ENCODE peak calls at places on chromosomes 7 and 10, in nine cellular contexts. One of them, this sample, is unnamed.

GRCh38 chr7:133253522-133253882 is 624 bp downstream of the EXOC4 start:
- DNase-seq in cardiac fibroblast: no peak
- DNase-seq in psoas muscle: no peak
- DNase-seq in epithelial cell of esophagus: no peak
- DNase-seq in PC-3: no peak
- DNase-seq in HFF-Myc: no peak
- DNase-seq in GM12864: no peak
- DNase-seq in GM23338: no peak
- DNase-seq in brain microvascular endothelial cell: no peak
- DNase-seq in this sample: peak

GRCh38 chr10:87092861-87093460 is 1.7 kb downstream of the GLUD1 start:
- DNase-seq in cardiac fibroblast: peak
- DNase-seq in epithelial cell of esophagus: peak
- DNase-seq in psoas muscle: no peak
- DNase-seq in brain microvascular endothelial cell: peak
- DNase-seq in PC-3: peak
- DNase-seq in HFF-Myc: no peak
- DNase-seq in GM23338: peak
- DNase-seq in GM12864: no peak
- DNase-seq in this sample: peak

GRCh38 chr10:8221481-8221880 is 167.0 kb downstream of the GATA3 start:
- DNase-seq in epithelial cell of esophagus: no peak
- DNase-seq in HFF-Myc: no peak
- DNase-seq in psoas muscle: no peak
- DNase-seq in cardiac fibroblast: no peak
- DNase-seq in GM23338: no peak
- DNase-seq in brain microvascular endothelial cell: no peak
- DNase-seq in GM12864: no peak
- DNase-seq in PC-3: no peak
- DNase-seq in this sample: no peak

GRCh38 chr7:20152511-20152910 is 64.7 kb downstream of the MACC1 start:
- DNase-seq in psoas muscle: no peak
- DNase-seq in cardiac fibroblast: no peak
- DNase-seq in GM23338: no peak
- DNase-seq in epithelial cell of esophagus: peak
- DNase-seq in GM12864: no peak
- DNase-seq in HFF-Myc: peak
- DNase-seq in brain microvascular endothelial cell: no peak
- DNase-seq in PC-3: peak
- DNase-seq in this sample: peak

GRCh38 chr7:152395115-152395514 is 40.7 kb downstream of the KMT2C start:
- DNase-seq in epithelial cell of esophagus: no peak
- DNase-seq in cardiac fibroblast: peak
- DNase-seq in GM12864: no peak
- DNase-seq in brain microvascular endothelial cell: peak
- DNase-seq in psoas muscle: no peak
- DNase-seq in GM23338: no peak
- DNase-seq in HFF-Myc: no peak
- DNase-seq in PC-3: no peak
- DNase-seq in this sample: peak

GRCh38 chr10:62778125-62778524 is 26.4 kb upstream of the ADO start:
- DNase-seq in PC-3: no peak
- DNase-seq in GM12864: no peak
- DNase-seq in GM23338: no peak
- DNase-seq in HFF-Myc: no peak
- DNase-seq in psoas muscle: no peak
- DNase-seq in epithelial cell of esophagus: no peak
- DNase-seq in brain microvascular endothelial cell: no peak
- DNase-seq in cardiac fibroblast: no peak
- DNase-seq in this sample: no peak

GRCh38 chr7:34198089-34198686 is 292.8 kb downstream of the BMPER start:
- DNase-seq in HFF-Myc: no peak
- DNase-seq in PC-3: no peak
- DNase-seq in GM12864: no peak
- DNase-seq in epithelial cell of esophagus: peak
- DNase-seq in psoas muscle: no peak
- DNase-seq in cardiac fibroblast: no peak
- DNase-seq in brain microvascular endothelial cell: no peak
- DNase-seq in GM23338: no peak
- DNase-seq in this sample: no peak

GRCh38 chr10:89088901-89089300 is 98.3 kb downstream of the FAS start:
- DNase-seq in HFF-Myc: no peak
- DNase-seq in brain microvascular endothelial cell: no peak
- DNase-seq in GM23338: no peak
- DNase-seq in PC-3: no peak
- DNase-seq in psoas muscle: no peak
- DNase-seq in epithelial cell of esophagus: no peak
- DNase-seq in cardiac fibroblast: no peak
- DNase-seq in GM12864: no peak
- DNase-seq in this sample: no peak

GRCh38 chr10:128996092-128996491 is 470.9 kb upstream of the MGMT start:
- DNase-seq in GM23338: no peak
- DNase-seq in PC-3: no peak
- DNase-seq in cardiac fibroblast: no peak
- DNase-seq in psoas muscle: no peak
- DNase-seq in epithelial cell of esophagus: no peak
- DNase-seq in brain microvascular endothelial cell: no peak
- DNase-seq in HFF-Myc: no peak
- DNase-seq in GM12864: no peak
- DNase-seq in this sample: no peak

GRCh38 chr10:61626209-61626608 is 36.5 kb upstream of the CABCOCO1 start:
- DNase-seq in PC-3: no peak
- DNase-seq in cardiac fibroblast: no peak
- DNase-seq in GM12864: no peak
- DNase-seq in brain microvascular endothelial cell: no peak
- DNase-seq in psoas muscle: no peak
- DNase-seq in HFF-Myc: no peak
- DNase-seq in GM23338: no peak
- DNase-seq in epithelial cell of esophagus: no peak
- DNase-seq in this sample: no peak

GRCh38 chr10:61628875-61629513 is 33.7 kb upstream of the CABCOCO1 start:
- DNase-seq in PC-3: peak
- DNase-seq in cardiac fibroblast: peak
- DNase-seq in GM12864: no peak
- DNase-seq in epithelial cell of esophagus: peak
- DNase-seq in psoas muscle: no peak
- DNase-seq in HFF-Myc: peak
- DNase-seq in GM23338: peak
- DNase-seq in brain microvascular endothelial cell: peak
- DNase-seq in this sample: peak

GRCh38 chr10:61629594-61629993 is 33.1 kb upstream of the CABCOCO1 start:
- DNase-seq in cardiac fibroblast: no peak
- DNase-seq in PC-3: no peak
- DNase-seq in GM23338: peak
- DNase-seq in epithelial cell of esophagus: no peak
- DNase-seq in brain microvascular endothelial cell: no peak
- DNase-seq in HFF-Myc: no peak
- DNase-seq in psoas muscle: no peak
- DNase-seq in GM12864: no peak
- DNase-seq in this sample: no peak

GRCh38 chr10:61627266-61627665 is 35.5 kb upstream of the CABCOCO1 start:
- DNase-seq in brain microvascular endothelial cell: no peak
- DNase-seq in HFF-Myc: no peak
- DNase-seq in epithelial cell of esophagus: no peak
- DNase-seq in psoas muscle: no peak
- DNase-seq in PC-3: no peak
- DNase-seq in GM12864: no peak
- DNase-seq in cardiac fibroblast: no peak
- DNase-seq in GM23338: no peak
- DNase-seq in this sample: no peak

DNA sequence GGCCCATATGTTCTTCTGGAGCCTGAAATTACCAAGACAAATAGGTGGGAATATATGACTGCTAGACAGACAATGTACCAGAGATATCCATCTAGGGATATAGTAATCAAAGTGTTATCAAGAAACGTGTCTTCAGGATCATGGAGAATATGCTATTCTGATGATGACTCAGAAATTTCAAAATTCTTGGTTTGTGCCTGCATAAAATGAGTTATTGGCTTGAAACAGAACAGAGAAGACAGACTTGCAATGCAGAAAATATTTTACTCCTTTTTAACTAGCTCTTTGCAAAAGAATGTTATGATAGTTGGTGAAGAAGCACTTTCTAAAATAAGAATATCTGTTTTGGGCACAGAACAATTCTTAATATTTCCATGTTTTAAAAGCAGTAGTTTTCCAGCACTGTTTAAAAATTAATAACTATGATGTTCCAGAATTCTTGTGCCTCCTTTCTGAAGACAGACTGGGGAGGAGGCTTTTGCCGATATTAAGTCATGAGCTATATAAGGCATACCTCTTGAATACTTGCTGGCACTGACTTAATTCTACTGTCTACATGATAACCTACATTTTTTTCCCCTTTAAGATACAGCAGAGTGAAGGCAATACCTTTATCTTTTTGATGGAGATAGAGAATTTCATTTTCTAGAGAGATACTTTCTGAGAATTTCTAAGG is 34.4 kb upstream of the CABCOCO1 start:
- DNase-seq in HFF-Myc: no peak
- DNase-seq in psoas muscle: no peak
- DNase-seq in epithelial cell of esophagus: peak
- DNase-seq in brain microvascular endothelial cell: no peak
- DNase-seq in GM23338: no peak
- DNase-seq in GM12864: no peak
- DNase-seq in PC-3: peak
- DNase-seq in cardiac fibroblast: peak
- DNase-seq in this sample: peak
- TF ChIP-seq CTCF in HFF-Myc: no peak
- TF ChIP-seq CTCF in psoas muscle: no peak
- TF ChIP-seq CTCF in epithelial cell of esophagus: no peak
- TF ChIP-seq CTCF in brain microvascular endothelial cell: no peak
- TF ChIP-seq CTCF in GM23338: no peak
- TF ChIP-seq CTCF in GM12864: no peak
- TF ChIP-seq CTCF in PC-3: no peak
- TF ChIP-seq CTCF in cardiac fibroblast: no peak
- TF ChIP-seq CTCF in this sample: no peak

GRCh38 chr7:32215697-32216096 is 145.5 kb upstream of the PDE1C start:
- DNase-seq in brain microvascular endothelial cell: no peak
- DNase-seq in PC-3: no peak
- DNase-seq in HFF-Myc: no peak
- DNase-seq in cardiac fibroblast: no peak
- DNase-seq in epithelial cell of esophagus: no peak
- DNase-seq in GM12864: no peak
- DNase-seq in psoas muscle: no peak
- DNase-seq in GM23338: no peak
- DNase-seq in this sample: no peak

GRCh38 chr7:32219416-32219815 is 149.2 kb upstream of the PDE1C start:
- DNase-seq in cardiac fibroblast: no peak
- DNase-seq in HFF-Myc: no peak
- DNase-seq in GM23338: no peak
- DNase-seq in epithelial cell of esophagus: no peak
- DNase-seq in brain microvascular endothelial cell: no peak
- DNase-seq in GM12864: no peak
- DNase-seq in psoas muscle: no peak
- DNase-seq in PC-3: no peak
- DNase-seq in this sample: no peak

GRCh38 chr7:32218741-32219283 is 148.6 kb upstream of the PDE1C start:
- DNase-seq in cardiac fibroblast: no peak
- DNase-seq in GM23338: no peak
- DNase-seq in psoas muscle: no peak
- DNase-seq in brain microvascular endothelial cell: no peak
- DNase-seq in HFF-Myc: no peak
- DNase-seq in GM12864: no peak
- DNase-seq in epithelial cell of esophagus: no peak
- DNase-seq in PC-3: no peak
- DNase-seq in this sample: no peak

GRCh38 chr7:32216759-32217158 is 146.6 kb upstream of the PDE1C start:
- DNase-seq in PC-3: no peak
- DNase-seq in HFF-Myc: no peak
- DNase-seq in epithelial cell of esophagus: no peak
- DNase-seq in psoas muscle: no peak
- DNase-seq in GM23338: no peak
- DNase-seq in cardiac fibroblast: no peak
- DNase-seq in GM12864: no peak
- DNase-seq in brain microvascular endothelial cell: no peak
- DNase-seq in this sample: no peak

DNA sequence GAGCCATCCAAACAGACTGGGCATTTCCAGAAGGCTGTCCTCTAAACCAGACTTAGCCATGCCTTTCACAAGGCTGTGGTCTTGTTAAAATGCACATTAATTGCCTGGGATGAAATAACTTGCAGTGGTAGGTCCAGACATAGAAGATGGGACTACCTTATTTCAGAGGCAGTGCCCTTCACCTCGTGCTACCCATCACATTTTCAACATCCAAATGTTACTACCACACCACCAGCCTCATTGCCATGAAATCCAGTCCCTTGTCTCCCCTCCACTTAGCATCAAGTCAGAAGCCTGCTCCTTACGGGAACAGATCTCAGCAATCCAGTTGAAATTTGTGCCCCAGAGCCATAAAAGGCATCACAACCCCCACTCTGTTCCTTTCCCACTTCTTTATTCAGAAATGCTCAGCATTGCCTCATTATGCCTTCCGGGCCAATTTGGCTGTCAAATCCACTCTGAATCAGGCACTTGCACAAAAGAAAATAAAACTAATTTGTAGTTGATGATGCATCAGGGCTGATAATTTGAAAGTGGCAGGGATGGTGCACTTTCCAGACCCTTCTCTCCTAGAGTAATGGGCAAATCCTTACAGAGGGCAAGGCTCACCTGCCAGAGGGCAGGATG is 147.7 kb upstream of the PDE1C start:
- DNase-seq in brain microvascular endothelial cell: no peak
- DNase-seq in psoas muscle: no peak
- DNase-seq in GM12864: no peak
- DNase-seq in GM23338: no peak
- DNase-seq in epithelial cell of esophagus: peak
- DNase-seq in HFF-Myc: no peak
- DNase-seq in PC-3: no peak
- DNase-seq in cardiac fibroblast: no peak
- DNase-seq in this sample: no peak
- H3K4me3 ChIP-seq in brain microvascular endothelial cell: no peak
- H3K4me3 ChIP-seq in psoas muscle: no peak
- H3K4me3 ChIP-seq in GM12864: no peak
- H3K4me3 ChIP-seq in GM23338: no peak
- H3K4me3 ChIP-seq in epithelial cell of esophagus: no peak
- H3K4me3 ChIP-seq in HFF-Myc: no peak
- H3K4me3 ChIP-seq in PC-3: no peak
- H3K4me3 ChIP-seq in cardiac fibroblast: no peak
- H3K4me3 ChIP-seq in this sample: no peak

DNA sequence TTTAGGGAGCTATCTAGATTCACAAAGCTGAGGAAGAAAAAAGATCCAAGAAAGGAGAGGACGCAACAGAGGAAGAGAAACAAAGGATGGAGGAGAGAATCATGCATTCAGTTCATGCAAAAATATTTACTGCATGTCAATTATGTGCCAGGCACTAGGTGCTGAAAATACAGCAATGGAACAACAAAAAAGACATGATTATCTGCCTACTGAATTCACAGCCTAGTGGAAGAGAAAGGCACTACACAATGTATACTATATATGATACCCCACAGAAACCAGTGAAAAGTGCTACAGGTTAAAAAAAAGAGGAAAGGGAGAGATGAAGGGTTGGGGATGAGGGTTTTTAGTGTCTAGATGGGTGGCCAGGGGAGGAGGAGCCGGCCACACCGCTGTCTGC is 520.4 kb upstream of the CELF2 start:
- DNase-seq in GM12864: no peak
- DNase-seq in PC-3: no peak
- DNase-seq in GM23338: peak
- DNase-seq in cardiac fibroblast: no peak
- DNase-seq in HFF-Myc: no peak
- DNase-seq in epithelial cell of esophagus: no peak
- DNase-seq in psoas muscle: no peak
- DNase-seq in brain microvascular endothelial cell: no peak
- DNase-seq in this sample: no peak
- TF ChIP-seq CTCF in GM12864: peak
- TF ChIP-seq CTCF in PC-3: no peak
- TF ChIP-seq CTCF in GM23338: peak
- TF ChIP-seq CTCF in cardiac fibroblast: no peak
- TF ChIP-seq CTCF in HFF-Myc: no peak
- TF ChIP-seq CTCF in epithelial cell of esophagus: no peak
- TF ChIP-seq CTCF in psoas muscle: no peak
- TF ChIP-seq CTCF in brain microvascular endothelial cell: no peak
- TF ChIP-seq CTCF in this sample: no peak

GRCh38 chr10:102762401-102763015 is 18.8 kb downstream of the WBP1L start:
- DNase-seq in PC-3: no peak
- DNase-seq in brain microvascular endothelial cell: no peak
- DNase-seq in psoas muscle: no peak
- DNase-seq in cardiac fibroblast: no peak
- DNase-seq in epithelial cell of esophagus: no peak
- DNase-seq in HFF-Myc: no peak
- DNase-seq in GM23338: no peak
- DNase-seq in GM12864: no peak
- DNase-seq in this sample: no peak
- H3K4me3 ChIP-seq in PC-3: no peak
- H3K4me3 ChIP-seq in brain microvascular endothelial cell: no peak
- H3K4me3 ChIP-seq in psoas muscle: no peak
- H3K4me3 ChIP-seq in cardiac fibroblast: no peak
- H3K4me3 ChIP-seq in epithelial cell of esophagus: no peak
- H3K4me3 ChIP-seq in HFF-Myc: no peak
- H3K4me3 ChIP-seq in GM23338: no peak
- H3K4me3 ChIP-seq in GM12864: no peak
- H3K4me3 ChIP-seq in this sample: no peak